ENCODE peak calls at places on chromosomes 12 and 14, in five cellular contexts. P is gastrocnemius medialis, M is stomach, E is A549, T is endothelial cell of umbilical vein. O is an unnamed sample. For H3K4me1, the result is how much of the 10 kb centered on the place peaks cover.

GRCh38 chr12:102454808-102455760 is 25.3 kb downstream of the IGF1 start:
- DNase-seq in P (peak), M (no peak), T (no peak), E (no peak), O (no peak)

GRCh38 chr12:46603776-46604456 is 221.9 kb downstream of the SLC38A4 start:
- DNase-seq in P (no peak), T (no peak), M (no peak), E (no peak), O (peak)

GRCh38 chr12:120539303-120539702 is 5.1 kb downstream of the RNF10 start:
- DNase-seq in E (peak), M (no peak), P (peak), T (peak), O (no peak)

GRCh38 chr12:93537769-93538168 is 34.7 kb upstream of the SOCS2 start:
- DNase-seq in M (no peak), E (no peak), P (no peak), T (no peak), O (no peak)

GRCh38 chr12:57420482-57420881 is 10.4 kb downstream of the R3HDM2 start:
- DNase-seq in T (no peak), P (no peak), E (no peak), M (no peak), O (no peak)

GRCh38 chr14:103108749-103109207 is 14.3 kb downstream of the EXOC3L4 start:
- DNase-seq in M (no peak), E (peak), T (no peak), P (no peak), O (no peak)

GRCh38 chr12:92107621-92108131 is 38.0 kb downstream of the BTG1 start:
- DNase-seq in M (no peak), E (no peak), P (no peak), T (no peak), O (no peak)

GRCh38 chr12:29216797-29217583 is 67.9 kb downstream of the FAR2 start:
- DNase-seq in E (no peak), P (no peak), M (no peak), T (peak), O (no peak)

GRCh38 chr12:50825372-50825838 is 17.3 kb upstream of the TMPRSS12 start:
- DNase-seq in E (peak), T (peak), P (no peak), M (no peak), O (no peak)

GRCh38 chr12:110849748-110850403 is 3.1 kb downstream of the CCDC63 start:
- DNase-seq in M (no peak), P (no peak), E (peak), T (no peak), O (no peak)

GRCh38 chr14:74242055-74243042 is 3.1 kb downstream of the VSX2 start:
- DNase-seq in T (no peak), M (no peak), P (no peak), E (no peak), O (no peak)

GRCh38 chr12:68521321-68521839 is 89.3 kb upstream of the RAP1B start:
- DNase-seq in P (no peak), M (no peak), T (peak), E (peak), O (no peak)

GRCh38 chr12:71627438-71628002 is 36.1 kb downstream of the ZFC3H1 start:
- DNase-seq in P (no peak), T (peak), E (no peak), M (no peak), O (no peak)

GRCh38 chr14:65750906-65751305 is 338.4 kb downstream of the FUT8 start:
- DNase-seq in E (no peak), M (no peak), P (no peak), T (no peak), O (no peak)

GRCh38 chr14:57319636-57320035 is 50.9 kb downstream of the AP5M1 start:
- DNase-seq in T (no peak), E (no peak), M (no peak), P (no peak), O (no peak)

GRCh38 chr12:93908846-93909592 is 231.8 kb downstream of the CRADD start:
- DNase-seq in T (no peak), P (no peak), M (no peak), E (peak), O (no peak)

GRCh38 chr14:95493976-95494375 is 22.5 kb downstream of the SYNE3 start:
- DNase-seq in E (no peak), M (no peak), P (no peak), T (no peak), O (no peak)

GRCh38 chr14:95491936-95492608 is 24.4 kb downstream of the SYNE3 start:
- DNase-seq in E (no peak), M (no peak), P (no peak), T (no peak), O (no peak)

GRCh38 chr14:95495093-95495492 is 21.4 kb downstream of the SYNE3 start:
- DNase-seq in P (no peak), E (no peak), M (no peak), T (no peak), O (no peak)

GRCh38 chr14:95494456-95494855 is 22.0 kb downstream of the SYNE3 start:
- DNase-seq in E (no peak), T (no peak), P (no peak), M (no peak), O (no peak)

GRCh38 chr14:95493503-95493902 is 22.9 kb downstream of the SYNE3 start:
- DNase-seq in M (no peak), E (no peak), P (no peak), T (no peak), O (no peak)
- H3K4me1 ChIP-seq in M (half or more), E (under half), P (under half), T (under half), O (under half)

GRCh38 chr12:124939428-124940142 is 25.1 kb upstream of the UBC start:
- DNase-seq in M (peak), E (peak), P (peak), T (peak), O (peak)
- TF ChIP-seq POLR2A in M (no peak), E (no peak), P (no peak), T (peak), O (no peak)

GRCh38 chr12:2271961-2272360 is 219.2 kb downstream of the CACNA1C start:
- DNase-seq in E (no peak), P (no peak), M (no peak), T (no peak), O (no peak)

GRCh38 chr12:2273288-2273687 is 220.5 kb downstream of the CACNA1C start:
- DNase-seq in P (no peak), T (no peak), E (no peak), M (no peak), O (no peak)

GRCh38 chr12:2273751-2274150 is 221.0 kb downstream of the CACNA1C start:
- DNase-seq in M (no peak), P (no peak), E (no peak), T (no peak), O (no peak)

GRCh38 chr12:2268478-2269286 is 215.9 kb downstream of the CACNA1C start:
- DNase-seq in M (no peak), T (no peak), E (no peak), P (no peak), O (no peak)

DNA sequence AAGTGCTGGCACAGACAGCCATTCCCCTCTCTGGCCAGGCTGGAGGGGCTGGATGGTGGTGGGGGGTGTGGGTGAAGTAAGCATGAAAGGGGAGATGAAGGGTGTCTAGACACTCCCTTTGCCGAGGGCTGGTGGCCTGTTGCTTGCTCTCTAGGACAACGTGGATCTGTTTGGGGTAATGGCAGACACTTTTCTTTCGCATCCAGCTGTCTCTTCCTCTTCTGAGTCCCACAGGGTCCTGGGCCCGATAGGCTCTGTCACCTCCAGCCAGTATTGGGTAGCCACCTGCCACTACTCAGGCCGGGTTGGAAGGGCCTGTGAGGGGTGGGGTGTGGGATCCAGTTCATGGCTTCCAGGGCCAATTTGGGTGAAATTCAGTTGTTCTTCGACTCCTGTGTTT is 218.1 kb downstream of the CACNA1C start:
- DNase-seq in E (no peak), P (no peak), M (no peak), T (no peak), O (no peak)
- H3K4me1 ChIP-seq in E (under half), P (under half), M (under half), T (under half), O (under half)

GRCh38 chr14:68977137-68977740 is 1.9 kb downstream of the ACTN1 start:
- DNase-seq in T (no peak), P (no peak), M (no peak), E (no peak), O (peak)

GRCh38 chr14:68979021-68979721 is at the start of gene ACTN1:
- DNase-seq in P (peak), T (peak), M (peak), E (peak), O (peak)

GRCh38 chr14:68976160-68977067 is 2.7 kb downstream of the ACTN1 start:
- DNase-seq in T (peak), P (no peak), E (no peak), M (no peak), O (no peak)

GRCh38 chr14:68978550-68978911 is 571 bp downstream of the ACTN1 start:
- DNase-seq in T (peak), P (peak), E (no peak), M (peak), O (peak)

DNA sequence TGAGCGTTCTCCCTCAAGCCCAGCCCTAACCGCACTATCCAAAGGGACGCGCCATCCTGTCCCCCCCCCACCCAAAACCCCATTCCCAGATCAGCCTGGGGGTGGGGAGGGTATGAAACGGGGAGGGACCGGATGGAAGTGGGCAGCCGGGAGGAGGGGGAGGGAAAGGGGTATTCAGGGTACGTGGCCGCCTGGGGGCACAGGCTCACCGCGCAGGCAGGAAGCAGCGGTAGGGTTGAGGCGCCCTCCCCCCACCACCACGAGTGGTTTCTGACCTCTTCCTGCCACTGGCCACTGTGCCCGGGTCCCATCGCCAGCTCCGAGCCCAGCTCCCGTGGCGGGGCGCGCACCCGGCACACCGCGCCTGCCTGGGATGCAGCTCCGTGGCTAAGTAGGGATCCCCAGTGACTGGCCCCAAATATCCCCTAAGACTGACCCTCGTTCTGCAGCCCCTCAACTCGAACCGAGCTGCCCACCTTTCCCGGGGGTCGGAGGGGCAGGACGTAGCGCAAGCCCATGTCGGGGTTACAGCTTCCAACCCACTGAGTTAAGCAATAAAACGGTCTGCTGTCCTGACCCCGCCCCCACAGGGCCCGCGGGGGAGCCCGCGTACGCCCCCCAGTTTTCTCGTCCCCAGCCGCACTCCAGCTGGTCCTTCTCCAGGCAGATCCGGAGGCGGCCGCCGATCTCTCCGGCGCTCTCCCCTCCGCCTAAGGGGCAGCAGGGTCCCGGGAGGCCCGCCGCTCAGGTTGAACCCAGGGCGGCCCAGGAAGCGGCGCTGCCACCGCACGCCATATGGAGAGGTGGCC is 1.2 kb downstream of the ACTN1 start:
- DNase-seq in M (peak), P (no peak), E (peak), T (peak), O (peak)
- TF ChIP-seq POLR2A in M (no peak), P (peak), E (peak), T (peak), O (no peak)